ENCODE peak calls at places on chromosomes 2 and 18, in four cellular contexts. One of them, this sample, is unnamed.
A peak's percentile ranks its signal among the peaks of the same experiment; 100 is the strongest.

GRCh38 chr2:21772624-21773023 is 648.9 kb downstream of the TDRD15 start:
- DNase-seq in GM10248: no peak
- DNase-seq in activated T-cell treated with anti-CD3 and anti-CD28 coated beads for 1 hour: no peak
- DNase-seq in NCI-H1930: no peak
- DNase-seq in this sample: no peak

GRCh38 chr2:143545059-143545458 is 415.8 kb downstream of the ARHGAP15 start:
- DNase-seq in activated T-cell treated with anti-CD3 and anti-CD28 coated beads for 1 hour: no peak
- DNase-seq in GM10248: no peak
- DNase-seq in NCI-H1930: no peak
- DNase-seq in this sample: no peak

GRCh38 chr2:63544017-63544627 is 44.2 kb downstream of the WDPCP start:
- DNase-seq in NCI-H1930: no peak
- DNase-seq in activated T-cell treated with anti-CD3 and anti-CD28 coated beads for 1 hour: no peak
- DNase-seq in GM10248: peak; percentile 18
- DNase-seq in this sample: no peak

GRCh38 chr2:152874955-152875354 is 156.5 kb downstream of the ARL6IP6 start:
- DNase-seq in activated T-cell treated with anti-CD3 and anti-CD28 coated beads for 1 hour: no peak
- DNase-seq in NCI-H1930: no peak
- DNase-seq in GM10248: no peak
- DNase-seq in this sample: no peak

GRCh38 chr2:238235331-238235732 is 4.5 kb downstream of the HES6 start:
- DNase-seq in GM10248: no peak
- DNase-seq in NCI-H1930: no peak
- DNase-seq in activated T-cell treated with anti-CD3 and anti-CD28 coated beads for 1 hour: no peak
- DNase-seq in this sample: no peak

GRCh38 chr18:35972197-35973000 is at the start of gene RMP24:
- DNase-seq in GM10248: peak; percentile 95
- DNase-seq in activated T-cell treated with anti-CD3 and anti-CD28 coated beads for 1 hour: peak; percentile 91
- DNase-seq in NCI-H1930: peak; percentile 96
- DNase-seq in this sample: peak; percentile 90

GRCh38 chr2:45610281-45611019 is 617 bp downstream of the SRBD1 start:
- DNase-seq in GM10248: peak; percentile 25
- DNase-seq in activated T-cell treated with anti-CD3 and anti-CD28 coated beads for 1 hour: peak; percentile 1
- DNase-seq in NCI-H1930: no peak
- DNase-seq in this sample: peak; percentile 23

GRCh38 chr18:910247-910646 is 5.6 kb downstream of the ADCYAP1 start:
- DNase-seq in NCI-H1930: no peak
- DNase-seq in activated T-cell treated with anti-CD3 and anti-CD28 coated beads for 1 hour: no peak
- DNase-seq in GM10248: no peak
- DNase-seq in this sample: no peak

GRCh38 chr18:64017870-64018269 is 48.0 kb downstream of the SERPINB8 start:
- DNase-seq in NCI-H1930: no peak
- DNase-seq in GM10248: no peak
- DNase-seq in activated T-cell treated with anti-CD3 and anti-CD28 coated beads for 1 hour: no peak
- DNase-seq in this sample: no peak

GRCh38 chr2:237904806-237905599 is 45.6 kb downstream of the RAMP1 start:
- DNase-seq in activated T-cell treated with anti-CD3 and anti-CD28 coated beads for 1 hour: no peak
- DNase-seq in GM10248: no peak
- DNase-seq in NCI-H1930: no peak
- DNase-seq in this sample: no peak

GRCh38 chr18:49561377-49562193 is at the start of gene LIPG:
- DNase-seq in GM10248: peak; percentile 73
- DNase-seq in NCI-H1930: peak; percentile 33
- DNase-seq in activated T-cell treated with anti-CD3 and anti-CD28 coated beads for 1 hour: no peak
- DNase-seq in this sample: no peak

GRCh38 chr2:144217853-144218633 is 301.9 kb downstream of the ZEB2 start:
- DNase-seq in NCI-H1930: no peak
- DNase-seq in GM10248: no peak
- DNase-seq in activated T-cell treated with anti-CD3 and anti-CD28 coated beads for 1 hour: no peak
- DNase-seq in this sample: no peak

GRCh38 chr2:207970825-207971142 is 54.5 kb downstream of the PLEKHM3 start:
- DNase-seq in GM10248: no peak
- DNase-seq in activated T-cell treated with anti-CD3 and anti-CD28 coated beads for 1 hour: no peak
- DNase-seq in NCI-H1930: no peak
- DNase-seq in this sample: no peak

GRCh38 chr2:98734823-98735260 is 3.9 kb upstream of the MGAT4A start:
- DNase-seq in activated T-cell treated with anti-CD3 and anti-CD28 coated beads for 1 hour: no peak
- DNase-seq in GM10248: no peak
- DNase-seq in NCI-H1930: no peak
- DNase-seq in this sample: no peak

GRCh38 chr18:50097702-50098101 is 97.2 kb downstream of the MYO5B start:
- DNase-seq in GM10248: no peak
- DNase-seq in NCI-H1930: no peak
- DNase-seq in activated T-cell treated with anti-CD3 and anti-CD28 coated beads for 1 hour: no peak
- DNase-seq in this sample: no peak

GRCh38 chr2:133668547-133668946 is 100.3 kb upstream of the NCKAP5 start:
- DNase-seq in GM10248: no peak
- DNase-seq in NCI-H1930: no peak
- DNase-seq in activated T-cell treated with anti-CD3 and anti-CD28 coated beads for 1 hour: no peak
- DNase-seq in this sample: no peak

GRCh38 chr2:74345272-74345943 is 2.2 kb upstream of the SLC4A5 start:
- DNase-seq in GM10248: no peak
- DNase-seq in activated T-cell treated with anti-CD3 and anti-CD28 coated beads for 1 hour: no peak
- DNase-seq in NCI-H1930: no peak
- DNase-seq in this sample: no peak

GRCh38 chr2:40371525-40372277 is 80.2 kb downstream of the SLC8A1 start:
- DNase-seq in activated T-cell treated with anti-CD3 and anti-CD28 coated beads for 1 hour: no peak
- DNase-seq in GM10248: no peak
- DNase-seq in NCI-H1930: no peak
- DNase-seq in this sample: no peak

GRCh38 chr2:164850235-164850634 is 8.6 kb upstream of the COBLL1 start:
- DNase-seq in NCI-H1930: no peak
- DNase-seq in activated T-cell treated with anti-CD3 and anti-CD28 coated beads for 1 hour: no peak
- DNase-seq in GM10248: no peak
- DNase-seq in this sample: no peak

GRCh38 chr2:98608962-98609604 is 694 bp downstream of the UNC50 start:
- DNase-seq in GM10248: no peak
- DNase-seq in activated T-cell treated with anti-CD3 and anti-CD28 coated beads for 1 hour: no peak
- DNase-seq in NCI-H1930: no peak
- DNase-seq in this sample: peak; percentile 5

GRCh38 chr2:99879481-99879880 is 262.9 kb downstream of the AFF3 start:
- DNase-seq in activated T-cell treated with anti-CD3 and anti-CD28 coated beads for 1 hour: no peak
- DNase-seq in GM10248: no peak
- DNase-seq in NCI-H1930: no peak
- DNase-seq in this sample: no peak

GRCh38 chr2:240291940-240292574 is 143.4 kb upstream of the GPC1 start:
- DNase-seq in activated T-cell treated with anti-CD3 and anti-CD28 coated beads for 1 hour: no peak
- DNase-seq in GM10248: no peak
- DNase-seq in NCI-H1930: no peak
- DNase-seq in this sample: no peak

GRCh38 chr2:1253608-1254007 is 159.7 kb upstream of the TPO start:
- DNase-seq in GM10248: no peak
- DNase-seq in NCI-H1930: no peak
- DNase-seq in activated T-cell treated with anti-CD3 and anti-CD28 coated beads for 1 hour: no peak
- DNase-seq in this sample: no peak

GRCh38 chr2:170821631-170822291 is 5.1 kb downstream of the GAD1 start:
- DNase-seq in GM10248: no peak
- DNase-seq in NCI-H1930: no peak
- DNase-seq in activated T-cell treated with anti-CD3 and anti-CD28 coated beads for 1 hour: no peak
- DNase-seq in this sample: no peak

GRCh38 chr2:175156534-175156933 is 11.5 kb downstream of the ATF2 start:
- DNase-seq in GM10248: no peak
- DNase-seq in activated T-cell treated with anti-CD3 and anti-CD28 coated beads for 1 hour: no peak
- DNase-seq in NCI-H1930: no peak
- DNase-seq in this sample: no peak

GRCh38 chr18:3444954-3445353 is 5.0 kb upstream of the TGIF1 start:
- DNase-seq in NCI-H1930: no peak
- DNase-seq in activated T-cell treated with anti-CD3 and anti-CD28 coated beads for 1 hour: no peak
- DNase-seq in GM10248: no peak
- DNase-seq in this sample: no peak

GRCh38 chr18:25223211-25223610 is 128.8 kb downstream of the ZNF521 start:
- DNase-seq in NCI-H1930: no peak
- DNase-seq in activated T-cell treated with anti-CD3 and anti-CD28 coated beads for 1 hour: no peak
- DNase-seq in GM10248: no peak
- DNase-seq in this sample: no peak

GRCh38 chr18:79542213-79542612 is 137.4 kb upstream of the CTDP1 start:
- DNase-seq in NCI-H1930: no peak
- DNase-seq in GM10248: no peak
- DNase-seq in activated T-cell treated with anti-CD3 and anti-CD28 coated beads for 1 hour: no peak
- DNase-seq in this sample: no peak

GRCh38 chr2:200839513-200839912 is 24.9 kb downstream of the CLK1 start:
- DNase-seq in GM10248: no peak
- DNase-seq in NCI-H1930: no peak
- DNase-seq in activated T-cell treated with anti-CD3 and anti-CD28 coated beads for 1 hour: no peak
- DNase-seq in this sample: no peak

GRCh38 chr2:159098815-159099455 is 130.5 kb downstream of the TANC1 start:
- DNase-seq in activated T-cell treated with anti-CD3 and anti-CD28 coated beads for 1 hour: no peak
- DNase-seq in GM10248: no peak
- DNase-seq in NCI-H1930: no peak
- DNase-seq in this sample: no peak

GRCh38 chr2:132589060-132589765 is 80.8 kb downstream of the LYPD1 start:
- DNase-seq in GM10248: no peak
- DNase-seq in activated T-cell treated with anti-CD3 and anti-CD28 coated beads for 1 hour: no peak
- DNase-seq in NCI-H1930: no peak
- DNase-seq in this sample: no peak

GRCh38 chr2:143974262-143974661 is 545.7 kb downstream of the ZEB2 start:
- DNase-seq in activated T-cell treated with anti-CD3 and anti-CD28 coated beads for 1 hour: no peak
- DNase-seq in NCI-H1930: no peak
- DNase-seq in GM10248: no peak
- DNase-seq in this sample: no peak

GRCh38 chr2:98484121-98484557 is 39.5 kb downstream of the INPP4A start:
- DNase-seq in activated T-cell treated with anti-CD3 and anti-CD28 coated beads for 1 hour: no peak
- DNase-seq in NCI-H1930: no peak
- DNase-seq in GM10248: no peak
- DNase-seq in this sample: no peak